ENCODE peak calls at places on chromosomes 4 and X, in ten cellular contexts. V is GM06990, A is right lobe of liver, F is fibroblast of lung, T is PC-3, X is sigmoid colon, D is psoas muscle, Z is A549, O is foreskin fibroblast, B is uterus. N is an unnamed sample.

GRCh38 chr4:55124337-55125076 is 888 bp downstream of the KDR start:
- DNase-seq in X (no peak), Z (no peak), V (peak; percentile 3), A (no peak), D (no peak), O (peak; percentile 49), T (no peak), F (no peak), B (peak; percentile 21), N (no peak)

GRCh38 chr4:104093247-104093646 is 373.5 kb upstream of the TACR3 start:
- DNase-seq in F (no peak), A (no peak), T (no peak), B (no peak), V (no peak), Z (no peak), X (no peak), D (no peak), O (no peak), N (no peak)

GRCh38 chrX:118724775-118725174 is 2.6 kb upstream of the IL13RA1 start:
- DNase-seq in D (no peak), O (peak; percentile 24), B (no peak), X (no peak), T (peak; percentile 42), Z (peak; percentile 45), V (no peak), A (no peak), F (peak; percentile 42), N (no peak)

GRCh38 chr4:103011378-103012025 is 8.0 kb downstream of the SLC9B1 start:
- DNase-seq in Z (no peak), O (peak; percentile 57), A (no peak), T (peak; percentile 41), X (no peak), V (no peak), D (no peak), B (peak; percentile 23), F (peak; percentile 58), N (no peak)

GRCh38 chr4:152032722-152033131 is 271.9 kb upstream of the GATB start:
- DNase-seq in T (peak; percentile 36), B (no peak), O (peak; percentile 41), V (no peak), F (peak; percentile 91), D (no peak), X (no peak), A (no peak), Z (no peak), N (no peak)

GRCh38 chrX:69128573-69128972 is 36.7 kb downstream of the PJA1 start:
- DNase-seq in V (no peak), O (peak; percentile 57), A (no peak), F (peak; percentile 40), Z (no peak), B (peak; percentile 32), D (no peak), X (no peak), T (no peak), N (no peak)

GRCh38 chr4:884259-884658 is 47.9 kb downstream of the GAK start:
- DNase-seq in Z (no peak), A (no peak), V (no peak), X (no peak), B (no peak), D (no peak), T (no peak), F (no peak), O (no peak), N (no peak)

GRCh38 chr4:26490111-26490979 is at the start of gene CCKAR:
- DNase-seq in T (no peak), B (no peak), A (no peak), D (no peak), F (peak; percentile 33), O (peak; percentile 34), X (no peak), V (no peak), Z (no peak), N (no peak)

GRCh38 chr4:2009651-2010233 is 968 bp upstream of the NELFA start:
- DNase-seq in V (peak; percentile 56), T (peak; percentile 55), X (no peak), D (peak; percentile 67), F (peak; percentile 49), O (peak; percentile 86), B (no peak), A (peak; percentile 78), Z (peak; percentile 73), N (no peak)

GRCh38 chrX:40170830-40171512 is 73.2 kb upstream of the BCOR start:
- DNase-seq in V (no peak), F (no peak), A (no peak), Z (no peak), X (no peak), B (peak; percentile 27), D (no peak), O (no peak), T (peak; percentile 38), N (peak; percentile 37)

GRCh38 chr4:650951-651883 is 22.9 kb downstream of the ATP5ME start:
- DNase-seq in A (peak; percentile 13), Z (no peak), T (no peak), X (no peak), O (no peak), D (no peak), F (no peak), B (no peak), V (no peak), N (peak; percentile 82)

GRCh38 chrX:147405764-147406163 is 506.0 kb upstream of the FMR1 start:
- DNase-seq in B (no peak), F (no peak), Z (no peak), X (peak; percentile 54), A (peak; percentile 15), D (no peak), V (no peak), T (no peak), O (no peak), N (peak; percentile 88)

GRCh38 chr4:99381588-99382175 is 29.1 kb upstream of the ADH1C start:
- DNase-seq in A (no peak), F (no peak), X (no peak), T (no peak), V (no peak), B (no peak), D (no peak), Z (no peak), O (no peak), N (no peak)
- TF ChIP-seq CTCF in A (no peak), F (no peak), X (no peak), T (no peak), V (no peak), B (no peak), D (no peak), Z (no peak), O (no peak), N (no peak)

GRCh38 chr4:15003441-15003890 is 1.2 kb downstream of the CPEB2 start:
- DNase-seq in V (peak; percentile 80), A (peak; percentile 69), F (peak; percentile 37), X (peak; percentile 82), B (peak; percentile 42), O (peak; percentile 71), Z (no peak), D (peak; percentile 69), T (peak; percentile 18), N (peak; percentile 93)

GRCh38 chr4:15001825-15002658 is at the start of gene CPEB2:
- DNase-seq in F (peak; percentile 94), X (peak; percentile 98), A (peak; percentile 97), T (peak; percentile 88), B (peak; percentile 93), Z (peak; percentile 95), D (peak; percentile 95), O (peak; percentile 99), V (peak; percentile 99), N (peak; percentile 99)

GRCh38 chr4:15002659-15003440 is 569 bp downstream of the CPEB2 start:
- DNase-seq in Z (peak; percentile 91), V (peak; percentile 92), X (peak; percentile 94), T (peak; percentile 59), D (peak; percentile 78), F (peak; percentile 90), A (peak; percentile 81), O (peak; percentile 98), B (peak; percentile 75), N (peak; percentile 93)

GRCh38 chr4:15003891-15004700 is 1.8 kb downstream of the CPEB2 start:
- DNase-seq in T (peak; percentile 10), A (peak; percentile 58), V (peak; percentile 74), O (no peak), F (peak; percentile 23), X (peak; percentile 72), B (peak; percentile 24), D (peak; percentile 52), Z (no peak), N (peak; percentile 80)

DNA sequence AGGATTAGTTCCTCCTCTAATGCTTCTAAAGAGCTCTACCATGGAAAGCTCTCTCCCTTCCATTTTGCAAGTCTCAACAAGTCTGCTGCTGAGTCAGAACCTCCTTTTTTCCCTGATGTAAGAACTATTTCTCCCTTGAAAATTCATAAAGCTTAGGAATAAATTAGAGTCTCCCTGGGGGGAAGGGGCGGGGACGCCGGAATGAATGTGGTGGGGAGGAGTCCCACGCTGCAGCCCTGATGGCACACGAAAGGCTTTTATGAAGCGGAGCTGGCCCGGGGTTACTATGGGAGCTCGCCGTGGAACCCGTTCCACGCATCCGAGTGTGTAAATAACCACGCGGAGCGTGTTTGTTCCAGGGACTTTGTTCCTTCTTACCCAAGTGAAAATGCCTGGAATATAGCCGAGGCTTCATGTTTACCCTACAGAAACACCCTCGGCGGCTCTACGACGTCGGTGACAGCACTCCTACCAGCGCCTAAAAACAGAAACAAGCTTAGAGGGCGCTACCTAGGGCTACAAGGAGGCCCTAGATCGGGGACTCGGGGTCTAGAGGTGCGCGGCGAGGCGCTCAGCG is 945 bp upstream of the CPEB2 start:
- DNase-seq in V (no peak), D (peak; percentile 81), A (peak; percentile 76), F (peak; percentile 92), B (peak; percentile 82), T (peak; percentile 53), X (peak; percentile 92), Z (peak; percentile 79), O (peak; percentile 95), N (peak; percentile 94)
- TF ChIP-seq CTCF in V (peak; percentile 36), D (no peak), A (no peak), F (no peak), B (no peak), T (no peak), X (no peak), Z (no peak), O (no peak), N (peak; percentile 63)

DNA sequence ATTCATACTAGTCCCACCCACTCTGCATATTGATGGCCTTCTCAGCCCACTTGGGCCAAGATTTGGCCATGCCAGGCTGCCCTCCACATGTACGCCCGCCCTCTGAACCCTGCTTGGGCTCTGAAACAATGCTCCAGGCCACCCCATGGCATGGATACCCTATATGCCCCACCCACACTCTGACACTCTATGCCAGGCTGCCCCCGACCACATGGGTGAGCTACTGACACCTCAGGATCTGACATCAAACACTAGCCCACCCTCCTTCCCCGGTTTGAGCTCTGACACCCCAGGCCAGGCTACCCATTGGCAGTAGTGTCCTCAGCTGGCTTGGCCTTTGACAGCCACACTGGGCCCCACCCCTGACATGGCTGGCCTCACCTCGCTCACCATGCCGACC is 69.5 kb downstream of the HPRT1 start:
- DNase-seq in A (no peak), O (no peak), F (no peak), Z (no peak), D (no peak), X (no peak), T (no peak), B (no peak), V (no peak), N (no peak)
- TF ChIP-seq CTCF in A (no peak), O (no peak), F (no peak), Z (no peak), D (no peak), X (no peak), T (no peak), B (no peak), V (no peak), N (no peak)

GRCh38 chrX:36859231-36859630 is 148.9 kb upstream of the FAM47C start:
- DNase-seq in F (no peak), T (no peak), O (no peak), Z (no peak), B (no peak), A (no peak), V (no peak), X (no peak), D (no peak), N (no peak)

GRCh38 chrX:36856849-36857248 is 151.3 kb upstream of the FAM47C start:
- DNase-seq in Z (peak; percentile 4), V (no peak), F (no peak), A (no peak), O (no peak), D (no peak), X (no peak), T (peak; percentile 35), B (no peak), N (no peak)
- TF ChIP-seq CTCF in Z (peak; percentile 9), V (no peak), F (no peak), A (peak; percentile 25), O (no peak), D (no peak), X (no peak), T (peak; percentile 56), B (no peak), N (peak; percentile 62)

N was measured in chondrocyte.